ENCODE peak calls at places on chromosomes 11 and 22, in four cellular contexts. One of them, this sample, is unnamed.

GRCh38 chr22:44187652-44188230 is 7.0 kb downstream of the PARVG start:
- DNase-seq in neural crest cell: no peak
- DNase-seq in fibroblast of pulmonary artery: no peak
- DNase-seq in stimulated activated CD8-positive, alpha-beta memory T cell treated with anti-CD3 and anti-CD28 coated beads, Interleukin-15, amount 100 ng/mL, for 48 hours: no peak
- DNase-seq in this sample: no peak

GRCh38 chr11:64040684-64041267 is 5.0 kb downstream of the FLRT1 start:
- DNase-seq in stimulated activated CD8-positive, alpha-beta memory T cell treated with anti-CD3 and anti-CD28 coated beads, Interleukin-15, amount 100 ng/mL, for 48 hours: no peak
- DNase-seq in fibroblast of pulmonary artery: no peak
- DNase-seq in neural crest cell: no peak
- DNase-seq in this sample: peak

GRCh38 chr11:71251761-71252433 is 480 bp downstream of the SHANK2 start:
- DNase-seq in neural crest cell: peak
- DNase-seq in stimulated activated CD8-positive, alpha-beta memory T cell treated with anti-CD3 and anti-CD28 coated beads, Interleukin-15, amount 100 ng/mL, for 48 hours: no peak
- DNase-seq in fibroblast of pulmonary artery: no peak
- DNase-seq in this sample: peak

GRCh38 chr22:41957941-41958556 is 6.1 kb downstream of the SMIM45 start:
- DNase-seq in fibroblast of pulmonary artery: no peak
- DNase-seq in stimulated activated CD8-positive, alpha-beta memory T cell treated with anti-CD3 and anti-CD28 coated beads, Interleukin-15, amount 100 ng/mL, for 48 hours: no peak
- DNase-seq in neural crest cell: no peak
- DNase-seq in this sample: no peak

GRCh38 chr11:95505927-95506426 is 275.0 kb upstream of the SESN3 start:
- DNase-seq in stimulated activated CD8-positive, alpha-beta memory T cell treated with anti-CD3 and anti-CD28 coated beads, Interleukin-15, amount 100 ng/mL, for 48 hours: no peak
- DNase-seq in fibroblast of pulmonary artery: peak
- DNase-seq in neural crest cell: no peak
- DNase-seq in this sample: no peak

GRCh38 chr11:96045622-96046456 is 121.9 kb upstream of the MTMR2 start:
- DNase-seq in fibroblast of pulmonary artery: peak
- DNase-seq in neural crest cell: no peak
- DNase-seq in stimulated activated CD8-positive, alpha-beta memory T cell treated with anti-CD3 and anti-CD28 coated beads, Interleukin-15, amount 100 ng/mL, for 48 hours: no peak
- DNase-seq in this sample: peak

GRCh38 chr22:26536056-26536761 is 23.9 kb upstream of the TFIP11 start:
- DNase-seq in fibroblast of pulmonary artery: no peak
- DNase-seq in neural crest cell: no peak
- DNase-seq in stimulated activated CD8-positive, alpha-beta memory T cell treated with anti-CD3 and anti-CD28 coated beads, Interleukin-15, amount 100 ng/mL, for 48 hours: no peak
- DNase-seq in this sample: no peak

GRCh38 chr22:25049770-25050169 is 97.3 kb downstream of the KIAA1671 start:
- DNase-seq in neural crest cell: no peak
- DNase-seq in fibroblast of pulmonary artery: no peak
- DNase-seq in stimulated activated CD8-positive, alpha-beta memory T cell treated with anti-CD3 and anti-CD28 coated beads, Interleukin-15, amount 100 ng/mL, for 48 hours: no peak
- DNase-seq in this sample: no peak

GRCh38 chr22:25475554-25476022 is 88.9 kb upstream of the GRK3 start:
- DNase-seq in neural crest cell: no peak
- DNase-seq in fibroblast of pulmonary artery: peak
- DNase-seq in stimulated activated CD8-positive, alpha-beta memory T cell treated with anti-CD3 and anti-CD28 coated beads, Interleukin-15, amount 100 ng/mL, for 48 hours: no peak
- DNase-seq in this sample: peak

GRCh38 chr11:5366856-5367255 is 15.5 kb downstream of the OR51B6 start:
- DNase-seq in neural crest cell: no peak
- DNase-seq in fibroblast of pulmonary artery: peak
- DNase-seq in stimulated activated CD8-positive, alpha-beta memory T cell treated with anti-CD3 and anti-CD28 coated beads, Interleukin-15, amount 100 ng/mL, for 48 hours: no peak
- DNase-seq in this sample: no peak

GRCh38 chr22:49210606-49211005 is 617.1 kb downstream of the BRD1 start:
- DNase-seq in fibroblast of pulmonary artery: no peak
- DNase-seq in stimulated activated CD8-positive, alpha-beta memory T cell treated with anti-CD3 and anti-CD28 coated beads, Interleukin-15, amount 100 ng/mL, for 48 hours: no peak
- DNase-seq in neural crest cell: no peak
- DNase-seq in this sample: no peak

GRCh38 chr22:49481651-49482399 is 345.8 kb downstream of the BRD1 start:
- DNase-seq in neural crest cell: no peak
- DNase-seq in stimulated activated CD8-positive, alpha-beta memory T cell treated with anti-CD3 and anti-CD28 coated beads, Interleukin-15, amount 100 ng/mL, for 48 hours: no peak
- DNase-seq in fibroblast of pulmonary artery: no peak
- DNase-seq in this sample: no peak

GRCh38 chr11:84260862-84261261 is 974.7 kb upstream of the CCDC90B start:
- DNase-seq in neural crest cell: no peak
- DNase-seq in stimulated activated CD8-positive, alpha-beta memory T cell treated with anti-CD3 and anti-CD28 coated beads, Interleukin-15, amount 100 ng/mL, for 48 hours: no peak
- DNase-seq in fibroblast of pulmonary artery: no peak
- DNase-seq in this sample: no peak

GRCh38 chr22:40401532-40401931 is 31.1 kb downstream of the SGSM3 start:
- DNase-seq in neural crest cell: no peak
- DNase-seq in stimulated activated CD8-positive, alpha-beta memory T cell treated with anti-CD3 and anti-CD28 coated beads, Interleukin-15, amount 100 ng/mL, for 48 hours: peak
- DNase-seq in fibroblast of pulmonary artery: no peak
- DNase-seq in this sample: no peak

GRCh38 chr22:49078076-49078710 is 749.5 kb downstream of the BRD1 start:
- DNase-seq in fibroblast of pulmonary artery: no peak
- DNase-seq in stimulated activated CD8-positive, alpha-beta memory T cell treated with anti-CD3 and anti-CD28 coated beads, Interleukin-15, amount 100 ng/mL, for 48 hours: no peak
- DNase-seq in neural crest cell: no peak
- DNase-seq in this sample: no peak

GRCh38 chr11:64916040-64916847 is 765 bp downstream of the ATG2A start:
- DNase-seq in neural crest cell: no peak
- DNase-seq in fibroblast of pulmonary artery: peak
- DNase-seq in stimulated activated CD8-positive, alpha-beta memory T cell treated with anti-CD3 and anti-CD28 coated beads, Interleukin-15, amount 100 ng/mL, for 48 hours: no peak
- DNase-seq in this sample: no peak

GRCh38 chr11:27392715-27393114 is 29.7 kb upstream of the CCDC34 start:
- DNase-seq in neural crest cell: no peak
- DNase-seq in fibroblast of pulmonary artery: peak
- DNase-seq in stimulated activated CD8-positive, alpha-beta memory T cell treated with anti-CD3 and anti-CD28 coated beads, Interleukin-15, amount 100 ng/mL, for 48 hours: no peak
- DNase-seq in this sample: no peak

GRCh38 chr22:23837496-23837859 is 1.3 kb downstream of the DERL3 start:
- DNase-seq in fibroblast of pulmonary artery: no peak
- DNase-seq in neural crest cell: no peak
- DNase-seq in stimulated activated CD8-positive, alpha-beta memory T cell treated with anti-CD3 and anti-CD28 coated beads, Interleukin-15, amount 100 ng/mL, for 48 hours: no peak
- DNase-seq in this sample: no peak

GRCh38 chr22:20205964-20206708 is 55.3 kb upstream of the CCDC188 start:
- DNase-seq in neural crest cell: no peak
- DNase-seq in fibroblast of pulmonary artery: peak
- DNase-seq in stimulated activated CD8-positive, alpha-beta memory T cell treated with anti-CD3 and anti-CD28 coated beads, Interleukin-15, amount 100 ng/mL, for 48 hours: peak
- DNase-seq in this sample: no peak

GRCh38 chr11:118223576-118223975 is 1.2 kb downstream of the JAML start:
- DNase-seq in neural crest cell: no peak
- DNase-seq in fibroblast of pulmonary artery: no peak
- DNase-seq in stimulated activated CD8-positive, alpha-beta memory T cell treated with anti-CD3 and anti-CD28 coated beads, Interleukin-15, amount 100 ng/mL, for 48 hours: no peak
- DNase-seq in this sample: no peak

GRCh38 chr22:47474464-47474863 is 712.0 kb downstream of the TBC1D22A start:
- DNase-seq in stimulated activated CD8-positive, alpha-beta memory T cell treated with anti-CD3 and anti-CD28 coated beads, Interleukin-15, amount 100 ng/mL, for 48 hours: no peak
- DNase-seq in fibroblast of pulmonary artery: peak
- DNase-seq in neural crest cell: no peak
- DNase-seq in this sample: no peak